ENCODE peak calls at places on chromosomes 11 and 22, in six cellular contexts. T, I, M, O, X and P are unnamed samples.

GRCh38 chr22:21951931-21952465 is 650 bp downstream of the PPM1F start:
- DNase-seq in M (no peak), T (no peak), I (peak; percentile 34), X (peak; percentile 53), O (peak; percentile 34), P (peak; percentile 58)

GRCh38 chr11:83191491-83191890 is 2.0 kb upstream of the ANKRD42 start:
- DNase-seq in X (no peak), I (no peak), T (no peak), M (no peak), O (no peak), P (no peak)

GRCh38 chr11:125626381-125626950 is 1.5 kb downstream of the CHEK1 start:
- DNase-seq in O (no peak), I (peak; percentile 66), X (peak; percentile 16), T (peak; percentile 21), M (no peak), P (no peak)

GRCh38 chr11:43269229-43269928 is 42.4 kb upstream of the API5 start:
- DNase-seq in T (no peak), I (no peak), M (peak; percentile 45), X (no peak), O (no peak), P (no peak)

GRCh38 chr22:44272330-44272729 is 40.4 kb downstream of the SHISAL1 start:
- DNase-seq in T (no peak), O (no peak), M (no peak), X (no peak), I (no peak), P (no peak)

GRCh38 chr11:124194696-124195418 is 11.7 kb downstream of the OR10D3 start:
- DNase-seq in X (peak; percentile 58), I (peak; percentile 64), O (peak; percentile 55), T (peak; percentile 3), M (no peak), P (peak; percentile 19)

GRCh38 chr11:121122328-121122727 is 21.3 kb downstream of the TECTA start:
- DNase-seq in I (no peak), M (no peak), X (no peak), O (no peak), T (no peak), P (no peak)

GRCh38 chr11:58580311-58580710 is 1.4 kb downstream of the ZFP91 start:
- DNase-seq in O (no peak), T (no peak), I (peak; percentile 10), X (no peak), M (no peak), P (no peak)

GRCh38 chr11:1943576-1943975 is 3.6 kb upstream of the MRPL23 start:
- DNase-seq in I (no peak), O (no peak), T (no peak), M (no peak), X (no peak), P (no peak)

GRCh38 chr22:19643448-19644313 is 70.6 kb upstream of the SEPTIN5 start:
- DNase-seq in I (no peak), M (no peak), X (no peak), T (no peak), O (no peak), P (no peak)

GRCh38 chr22:25447689-25448434 is 116.6 kb upstream of the GRK3 start:
- DNase-seq in X (peak; percentile 78), T (peak; percentile 84), O (peak; percentile 88), I (peak; percentile 90), M (peak; percentile 91), P (peak; percentile 93)

GRCh38 chr22:37664249-37665101 is 6.0 kb downstream of the PDXP start:
- DNase-seq in M (peak; percentile 77), X (no peak), I (no peak), O (no peak), T (no peak), P (no peak)

GRCh38 chr11:1405186-1406020 is 15.7 kb downstream of the BRSK2 start:
- DNase-seq in T (no peak), I (no peak), O (no peak), M (no peak), X (no peak), P (no peak)

GRCh38 chr22:19179472-19180048 is 1.0 kb upstream of the SLC25A1 start:
- DNase-seq in X (peak; percentile 85), I (peak; percentile 77), T (peak; percentile 41), O (peak; percentile 83), M (peak; percentile 83), P (peak; percentile 87)

GRCh38 chr11:132734217-132734616 is 798.1 kb downstream of the OPCML start:
- DNase-seq in I (no peak), X (peak; percentile 90), O (peak; percentile 98), M (no peak), T (no peak), P (no peak)

GRCh38 chr11:284081-285020 is 4.6 kb upstream of the PGGHG start:
- DNase-seq in T (no peak), M (no peak), O (no peak), I (no peak), X (no peak), P (peak; percentile 7)

GRCh38 chr22:36475341-36475740 is 6.1 kb downstream of the TXN2 start:
- DNase-seq in T (no peak), O (no peak), M (no peak), X (no peak), I (no peak), P (no peak)

GRCh38 chr11:134854391-134854991 is 442.4 kb upstream of the B3GAT1 start:
- DNase-seq in M (peak; percentile 64), I (no peak), O (no peak), X (no peak), T (no peak), P (no peak)

GRCh38 chr11:31106326-31106725 is 263.2 kb downstream of the DCDC1 start:
- DNase-seq in X (no peak), I (no peak), O (no peak), T (no peak), M (no peak), P (no peak)

GRCh38 chr11:41851743-41852142 is 392.3 kb upstream of the LRRC4C start:
- DNase-seq in O (no peak), X (no peak), M (no peak), T (no peak), I (no peak), P (no peak)

GRCh38 chr22:41525450-41526225 is 18.6 kb downstream of the POLR3H start:
- DNase-seq in X (no peak), I (no peak), O (no peak), M (no peak), T (no peak), P (no peak)

GRCh38 chr11:35377262-35377661 is 42.1 kb downstream of the SLC1A2 start:
- DNase-seq in T (no peak), I (no peak), M (no peak), X (no peak), O (no peak), P (no peak)

GRCh38 chr11:86608251-86608799 is 64.1 kb downstream of the ME3 start:
- DNase-seq in I (peak; percentile 55), T (peak; percentile 7), X (peak; percentile 80), M (no peak), O (peak; percentile 58), P (peak; percentile 68)

GRCh38 chr11:72721689-72722049 is 30.5 kb downstream of the ARAP1 start:
- DNase-seq in I (peak; percentile 60), M (no peak), O (peak; percentile 14), X (no peak), T (peak; percentile 54), P (peak; percentile 42)

GRCh38 chr11:105852427-105852826 is 169.6 kb downstream of the MSANTD4 start:
- DNase-seq in M (no peak), O (no peak), I (no peak), X (no peak), T (no peak), P (no peak)

GRCh38 chr22:30691204-30691603 is 3.5 kb upstream of the OSBP2 start:
- DNase-seq in T (no peak), X (no peak), I (no peak), O (no peak), M (no peak), P (no peak)

DNA sequence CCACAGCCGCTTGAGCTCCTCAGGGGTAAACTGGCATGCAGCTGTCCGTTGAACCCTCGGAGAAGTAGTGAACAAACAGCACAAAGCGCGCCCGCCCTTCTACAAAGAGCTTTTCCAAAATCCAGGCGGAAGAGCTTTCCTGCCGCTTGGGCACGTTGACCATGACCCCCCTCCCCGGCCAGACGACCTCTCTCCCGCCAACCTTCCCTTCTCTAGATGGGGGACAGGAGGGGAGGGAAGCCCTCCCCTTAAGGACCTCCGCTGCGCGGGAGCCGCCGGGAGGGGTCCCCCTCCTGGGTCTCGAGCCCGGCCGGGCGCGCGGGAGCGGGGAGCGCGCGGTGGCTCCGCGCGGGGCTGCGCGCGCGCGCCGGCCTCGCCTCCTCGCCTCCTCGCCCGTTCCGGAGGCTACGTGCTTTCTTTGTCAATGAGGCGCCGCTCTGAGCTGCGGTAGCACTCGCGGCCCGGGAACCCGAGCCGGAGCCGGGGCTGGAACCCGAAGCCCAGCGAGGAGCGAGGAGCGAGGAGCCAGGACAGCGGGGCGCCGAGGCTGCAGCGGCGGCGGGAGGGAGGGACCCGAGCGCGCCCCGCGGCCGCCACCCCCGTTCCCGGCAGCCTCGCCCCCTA is 118.6 kb downstream of the HIPK3 start:
- DNase-seq in T (no peak), X (peak; percentile 28), M (peak; percentile 53), O (no peak), I (no peak), P (peak; percentile 24)
- H3K4me3 ChIP-seq in T (no peak within 1 kb of the TSS), X (peak within 1 kb of the TSS; percentile 82), M (peak within 1 kb of the TSS; percentile 55), O (peak within 1 kb of the TSS; percentile 65), I (no peak within 1 kb of the TSS), P (peak within 1 kb of the TSS; percentile 26)

DNA sequence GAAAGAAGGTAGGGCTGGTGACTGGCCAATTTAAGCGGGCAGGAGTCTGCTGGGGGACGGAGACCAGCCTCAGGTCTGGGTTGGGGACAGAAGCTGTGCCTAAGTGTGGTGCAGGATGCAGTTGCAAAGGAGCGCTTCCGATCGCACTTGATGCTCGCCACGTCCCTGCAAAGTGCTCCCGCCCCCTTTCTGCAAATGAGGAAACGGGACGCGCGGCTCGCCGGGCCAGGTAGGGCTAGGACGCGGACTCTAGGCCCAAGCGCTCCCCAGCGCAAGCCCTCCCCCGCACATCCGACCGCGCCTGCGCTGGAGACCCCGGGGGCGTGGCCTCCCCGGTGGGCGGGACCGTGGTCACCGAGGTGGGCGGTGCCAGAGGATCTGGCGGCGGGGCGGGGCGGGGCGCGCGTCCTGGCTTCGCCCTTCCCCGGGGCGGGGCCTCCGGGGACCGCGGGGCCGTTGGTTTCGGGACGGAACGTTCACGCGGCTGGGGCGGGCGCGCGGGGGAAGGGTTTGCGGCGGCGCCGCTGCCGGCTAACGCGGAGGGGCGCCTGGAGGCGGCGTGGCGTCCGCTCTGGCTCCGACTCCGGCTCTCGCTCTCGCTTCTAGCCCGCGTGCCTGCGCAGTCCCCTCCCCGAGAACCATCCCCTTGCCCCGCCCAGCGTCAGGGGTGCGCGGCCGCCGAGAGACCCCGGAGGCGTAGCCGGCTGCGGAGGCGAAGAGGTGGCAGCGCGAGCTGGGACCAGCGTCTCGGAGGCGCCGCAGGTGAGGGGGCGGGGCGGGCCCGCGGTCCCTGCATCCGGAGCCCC is at the start of gene FAM118A:
- DNase-seq in M (peak; percentile 96), T (peak; percentile 94), I (peak; percentile 93), O (peak; percentile 78), X (peak; percentile 88), P (peak; percentile 87)
- H3K4me3 ChIP-seq in M (peak within 1 kb of the TSS; percentile 90), T (peak within 1 kb of the TSS; percentile 77), I (peak within 1 kb of the TSS; percentile 73), O (peak within 1 kb of the TSS; percentile 73), X (peak within 1 kb of the TSS; percentile 78), P (peak within 1 kb of the TSS; percentile 73)

DNA sequence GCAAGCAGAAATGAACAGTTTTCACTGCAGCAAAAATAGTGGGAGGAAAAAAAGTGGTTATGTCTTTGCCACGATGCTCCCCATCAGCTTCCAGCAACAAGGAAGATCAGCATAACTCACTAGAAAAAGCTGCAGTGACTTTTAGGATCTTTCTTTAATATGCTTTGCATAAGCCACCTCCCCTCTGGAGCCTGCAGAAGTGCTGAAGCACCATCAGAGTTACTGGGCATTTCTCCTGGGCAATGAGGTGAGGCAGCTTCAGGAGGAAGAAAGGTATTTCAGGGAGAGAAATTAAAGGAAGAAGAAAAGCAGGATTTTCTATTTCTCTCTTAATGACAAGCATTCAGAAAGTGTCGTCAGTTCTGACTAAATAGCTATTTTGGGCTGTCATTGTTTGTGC is 702.9 kb downstream of the DLG2 start:
- DNase-seq in X (no peak), I (no peak), O (no peak), M (no peak), T (no peak), P (peak; percentile 34)
- H3K4me3 ChIP-seq in X (no peak overlapping the region), I (no peak overlapping the region), O (no peak overlapping the region), M (peak overlapping the region; percentile 51), T (no peak overlapping the region), P (no peak overlapping the region)

GRCh38 chr11:64566915-64567882 is 23.8 kb upstream of the SLC22A12 start:
- DNase-seq in M (no peak), I (no peak), O (no peak), X (no peak), T (no peak), P (no peak)
- H3K4me3 ChIP-seq in M (no peak overlapping the region), I (no peak overlapping the region), O (no peak overlapping the region), X (no peak overlapping the region), T (no peak overlapping the region), P (peak overlapping the region; percentile 29)